ENCODE peak calls at places on chromosomes 7 and 10, in five cellular contexts. One of them, this sample, is unnamed.

GRCh38 chr10:78947733-78948132 is 121.0 kb upstream of the ZMIZ1 start:
- DNase-seq in cardiac fibroblast: no peak
- DNase-seq in activated T-cell treated with anti-CD3 and anti-CD28 coated beads for 24 hours: no peak
- DNase-seq in Right ventricle myocardium superior: no peak
- DNase-seq in left cardiac atrium: no peak
- DNase-seq in this sample: no peak

GRCh38 chr7:51077951-51078350 is 238.7 kb downstream of the COBL start:
- DNase-seq in cardiac fibroblast: no peak
- DNase-seq in activated T-cell treated with anti-CD3 and anti-CD28 coated beads for 24 hours: no peak
- DNase-seq in Right ventricle myocardium superior: no peak
- DNase-seq in left cardiac atrium: no peak
- DNase-seq in this sample: no peak

GRCh38 chr10:29470843-29471482 is 163.8 kb downstream of the SVIL start:
- DNase-seq in cardiac fibroblast: no peak
- DNase-seq in activated T-cell treated with anti-CD3 and anti-CD28 coated beads for 24 hours: no peak
- DNase-seq in Right ventricle myocardium superior: no peak
- DNase-seq in left cardiac atrium: no peak
- DNase-seq in this sample: no peak

GRCh38 chr7:44962483-44963251 is 16.1 kb downstream of the MYO1G start:
- DNase-seq in cardiac fibroblast: peak
- DNase-seq in activated T-cell treated with anti-CD3 and anti-CD28 coated beads for 24 hours: no peak
- DNase-seq in Right ventricle myocardium superior: no peak
- DNase-seq in left cardiac atrium: peak
- DNase-seq in this sample: peak

GRCh38 chr10:18683427-18683826 is 24.2 kb downstream of the ARL5B start:
- DNase-seq in cardiac fibroblast: peak
- DNase-seq in activated T-cell treated with anti-CD3 and anti-CD28 coated beads for 24 hours: no peak
- DNase-seq in Right ventricle myocardium superior: no peak
- DNase-seq in left cardiac atrium: no peak
- DNase-seq in this sample: no peak

GRCh38 chr7:25707733-25708132 is 444.3 kb upstream of the NFE2L3 start:
- DNase-seq in cardiac fibroblast: no peak
- DNase-seq in activated T-cell treated with anti-CD3 and anti-CD28 coated beads for 24 hours: no peak
- DNase-seq in Right ventricle myocardium superior: no peak
- DNase-seq in left cardiac atrium: no peak
- DNase-seq in this sample: peak

GRCh38 chr7:27189560-27190283 is 4.7 kb upstream of the HOXA11 start:
- DNase-seq in cardiac fibroblast: no peak
- DNase-seq in activated T-cell treated with anti-CD3 and anti-CD28 coated beads for 24 hours: no peak
- DNase-seq in Right ventricle myocardium superior: no peak
- DNase-seq in left cardiac atrium: no peak
- DNase-seq in this sample: no peak

GRCh38 chr7:143416565-143417149 is 8.0 kb upstream of the EPHA1 start:
- DNase-seq in cardiac fibroblast: peak
- DNase-seq in activated T-cell treated with anti-CD3 and anti-CD28 coated beads for 24 hours: no peak
- DNase-seq in Right ventricle myocardium superior: no peak
- DNase-seq in left cardiac atrium: no peak
- DNase-seq in this sample: no peak

GRCh38 chr10:125063256-125063945 is 97.0 kb downstream of the CTBP2 start:
- DNase-seq in cardiac fibroblast: no peak
- DNase-seq in activated T-cell treated with anti-CD3 and anti-CD28 coated beads for 24 hours: no peak
- DNase-seq in Right ventricle myocardium superior: no peak
- DNase-seq in left cardiac atrium: no peak
- DNase-seq in this sample: no peak

GRCh38 chr10:44786451-44786850 is 124.7 kb upstream of the TMEM72 start:
- DNase-seq in cardiac fibroblast: peak
- DNase-seq in activated T-cell treated with anti-CD3 and anti-CD28 coated beads for 24 hours: no peak
- DNase-seq in Right ventricle myocardium superior: no peak
- DNase-seq in left cardiac atrium: no peak
- DNase-seq in this sample: no peak

GRCh38 chr7:901388-902154 is 25.2 kb downstream of the GET4 start:
- DNase-seq in cardiac fibroblast: peak
- DNase-seq in activated T-cell treated with anti-CD3 and anti-CD28 coated beads for 24 hours: peak
- DNase-seq in Right ventricle myocardium superior: peak
- DNase-seq in left cardiac atrium: peak
- DNase-seq in this sample: peak

GRCh38 chr7:143456992-143457793 is 13.9 kb downstream of the TAS2R60 start:
- DNase-seq in cardiac fibroblast: peak
- DNase-seq in activated T-cell treated with anti-CD3 and anti-CD28 coated beads for 24 hours: no peak
- DNase-seq in Right ventricle myocardium superior: no peak
- DNase-seq in left cardiac atrium: no peak
- DNase-seq in this sample: no peak

GRCh38 chr10:75624632-75625031 is 193.2 kb downstream of the LRMDA start:
- DNase-seq in cardiac fibroblast: no peak
- DNase-seq in activated T-cell treated with anti-CD3 and anti-CD28 coated beads for 24 hours: no peak
- DNase-seq in Right ventricle myocardium superior: no peak
- DNase-seq in left cardiac atrium: no peak
- DNase-seq in this sample: no peak

GRCh38 chr7:39967420-39968161 is 17.5 kb downstream of the CDK13 start:
- DNase-seq in cardiac fibroblast: no peak
- DNase-seq in activated T-cell treated with anti-CD3 and anti-CD28 coated beads for 24 hours: no peak
- DNase-seq in Right ventricle myocardium superior: no peak
- DNase-seq in left cardiac atrium: no peak
- DNase-seq in this sample: no peak

GRCh38 chr10:84114088-84114667 is 25.1 kb upstream of the GHITM start:
- DNase-seq in cardiac fibroblast: peak
- DNase-seq in activated T-cell treated with anti-CD3 and anti-CD28 coated beads for 24 hours: no peak
- DNase-seq in Right ventricle myocardium superior: no peak
- DNase-seq in left cardiac atrium: no peak
- DNase-seq in this sample: no peak

This sample was measured in right cardiac atrium.